ENCODE peak calls at places on chromosomes 7 and 10, in five cellular contexts. Y, I, X, G and Q are unnamed samples.
A peak's percentile ranks its signal among the peaks of the same experiment; 100 is the strongest.

GRCh38 chr7:44748948-44749731 is 493 bp downstream of the ZMIZ2 start:
- DNase-seq in G (peak; percentile 87), Y (no peak), X (no peak), I (no peak), Q (no peak)

GRCh38 chr7:37531225-37531624 is 82.6 kb upstream of the ELMO1 start:
- DNase-seq in Y (no peak), I (no peak), G (no peak), X (no peak), Q (no peak)

GRCh38 chr10:97858001-97858439 is 8.4 kb downstream of the GOLGA7B start:
- DNase-seq in Y (no peak), I (no peak), X (no peak), G (no peak), Q (peak; percentile 33)

GRCh38 chr7:110204527-110204926 is 886.4 kb upstream of the LRRN3 start:
- DNase-seq in G (no peak), X (no peak), Y (no peak), I (no peak), Q (no peak)

GRCh38 chr7:148135106-148135505 is 455.5 kb upstream of the C7orf33 start:
- DNase-seq in X (no peak), G (no peak), Y (no peak), I (no peak), Q (no peak)

GRCh38 chr10:93267521-93267920 is 193.8 kb downstream of the CYP26A1 start:
- DNase-seq in X (no peak), G (no peak), Y (no peak), I (no peak), Q (no peak)

GRCh38 chr7:102227371-102227770 is 59.3 kb upstream of the SH2B2 start:
- DNase-seq in Y (no peak), G (peak; percentile 77), I (no peak), X (no peak), Q (no peak)

GRCh38 chr7:102073931-102074880 is 212.5 kb upstream of the SH2B2 start:
- DNase-seq in I (no peak), X (no peak), Y (no peak), G (no peak), Q (no peak)

GRCh38 chr10:34255075-34255474 is 560.0 kb downstream of the PARD3 start:
- DNase-seq in Y (no peak), X (no peak), G (no peak), I (no peak), Q (peak; percentile 17)

GRCh38 chr7:30679664-30680063 is 2.6 kb downstream of the CRHR2 start:
- DNase-seq in X (no peak), I (no peak), Y (no peak), G (no peak), Q (no peak)

GRCh38 chr7:47991270-47991669 is 11.9 kb upstream of the HUS1 start:
- DNase-seq in X (no peak), Y (no peak), I (no peak), G (no peak), Q (no peak)

GRCh38 chr7:158016171-158017087 is 571.2 kb downstream of the PTPRN2 start:
- DNase-seq in I (no peak), X (no peak), G (no peak), Y (no peak), Q (no peak)

GRCh38 chr10:91798736-91799579 is 732 bp downstream of the TNKS2 start:
- DNase-seq in I (peak; percentile 56), Y (peak; percentile 46), X (no peak), G (no peak), Q (peak; percentile 68)

GRCh38 chr7:70720191-70720873 is 411.6 kb upstream of the GALNT17 start:
- DNase-seq in Y (no peak), X (no peak), I (no peak), G (no peak), Q (no peak)

GRCh38 chr10:113142601-113143000 is 192.6 kb downstream of the TCF7L2 start:
- DNase-seq in X (no peak), Y (no peak), I (no peak), G (no peak), Q (no peak)

GRCh38 chr10:110641256-110641655 is 2.9 kb upstream of the RBM20 start:
- DNase-seq in I (peak; percentile 12), X (peak; percentile 63), G (no peak), Y (no peak), Q (peak; percentile 30)

GRCh38 chr10:58618158-58618676 is 105.5 kb downstream of the BICC1 start:
- DNase-seq in I (no peak), G (no peak), X (no peak), Y (no peak), Q (no peak)

GRCh38 chr7:99499713-99500636 is at the start of gene ZNF394:
- DNase-seq in I (peak; percentile 93), X (peak; percentile 93), Y (peak; percentile 89), G (peak; percentile 90), Q (peak; percentile 97)

GRCh38 chr7:64875258-64875657 is 27.8 kb upstream of the ZNF273 start:
- DNase-seq in G (no peak), Y (no peak), I (no peak), X (no peak), Q (no peak)

GRCh38 chr7:132402751-132403245 is 173.5 kb downstream of the PLXNA4 start:
- DNase-seq in G (no peak), I (no peak), X (peak; percentile 47), Y (no peak), Q (no peak)

GRCh38 chr7:117323585-117323876 is 673 bp upstream of the WNT2 start:
- DNase-seq in Y (no peak), I (peak; percentile 19), X (no peak), G (no peak), Q (no peak)

GRCh38 chr10:14574291-14574690 is 200.4 kb downstream of the FAM107B start:
- DNase-seq in I (no peak), Y (no peak), X (no peak), G (no peak), Q (no peak)

GRCh38 chr10:132971448-132972148 is 29.2 kb upstream of the CFAP46 start:
- DNase-seq in Y (no peak), I (no peak), G (no peak), X (no peak), Q (no peak)